ENCODE peak calls at places on chromosome X, in eight cellular contexts. One of them, this sample, is unnamed.

GRCh38 chrX:16077811-16078210 is 45.6 kb upstream of the GRPR start:
- DNase-seq in NCI-H2029 treated with DMSO at 0.1 percent for 48 hours: no peak
- DNase-seq in cardiac muscle cell: no peak
- DNase-seq in kidney epithelial cell: no peak
- DNase-seq in NCI-H1092 treated with DMSO at 0.1 percent for 48 hours: no peak
- DNase-seq in prostate gland: no peak
- DNase-seq in activated CD8-positive, alpha-beta memory T cell treated with anti-CD3 and anti-CD28 coated beads for 1 hour: no peak
- DNase-seq in ovary: no peak
- DNase-seq in this sample: no peak

GRCh38 chrX:45860450-45860849 is 659.8 kb upstream of the DIPK2B start:
- DNase-seq in NCI-H2029 treated with DMSO at 0.1 percent for 48 hours: no peak
- DNase-seq in cardiac muscle cell: no peak
- DNase-seq in kidney epithelial cell: no peak
- DNase-seq in NCI-H1092 treated with DMSO at 0.1 percent for 48 hours: no peak
- DNase-seq in prostate gland: no peak
- DNase-seq in activated CD8-positive, alpha-beta memory T cell treated with anti-CD3 and anti-CD28 coated beads for 1 hour: no peak
- DNase-seq in ovary: no peak
- DNase-seq in this sample: no peak

GRCh38 chrX:9862525-9862924 is 76.3 kb downstream of the SHROOM2 start:
- DNase-seq in NCI-H2029 treated with DMSO at 0.1 percent for 48 hours: no peak
- DNase-seq in cardiac muscle cell: no peak
- DNase-seq in kidney epithelial cell: no peak
- DNase-seq in NCI-H1092 treated with DMSO at 0.1 percent for 48 hours: no peak
- DNase-seq in prostate gland: no peak
- DNase-seq in activated CD8-positive, alpha-beta memory T cell treated with anti-CD3 and anti-CD28 coated beads for 1 hour: no peak
- DNase-seq in ovary: no peak
- DNase-seq in this sample: no peak

GRCh38 chrX:3052864-3053263 is 11.6 kb downstream of the ARSF start:
- DNase-seq in NCI-H2029 treated with DMSO at 0.1 percent for 48 hours: no peak
- DNase-seq in cardiac muscle cell: no peak
- DNase-seq in kidney epithelial cell: no peak
- DNase-seq in NCI-H1092 treated with DMSO at 0.1 percent for 48 hours: no peak
- DNase-seq in prostate gland: no peak
- DNase-seq in activated CD8-positive, alpha-beta memory T cell treated with anti-CD3 and anti-CD28 coated beads for 1 hour: no peak
- DNase-seq in ovary: no peak
- DNase-seq in this sample: no peak

GRCh38 chrX:75786290-75786689 is 1.2 kb upstream of the MAGEE2 start:
- DNase-seq in NCI-H2029 treated with DMSO at 0.1 percent for 48 hours: no peak
- DNase-seq in cardiac muscle cell: no peak
- DNase-seq in kidney epithelial cell: no peak
- DNase-seq in NCI-H1092 treated with DMSO at 0.1 percent for 48 hours: no peak
- DNase-seq in prostate gland: no peak
- DNase-seq in activated CD8-positive, alpha-beta memory T cell treated with anti-CD3 and anti-CD28 coated beads for 1 hour: no peak
- DNase-seq in ovary: no peak
- DNase-seq in this sample: no peak

GRCh38 chrX:136491832-136492231 is 4.1 kb downstream of the BRS3 start:
- DNase-seq in NCI-H2029 treated with DMSO at 0.1 percent for 48 hours: no peak
- DNase-seq in cardiac muscle cell: no peak
- DNase-seq in kidney epithelial cell: no peak
- DNase-seq in NCI-H1092 treated with DMSO at 0.1 percent for 48 hours: no peak
- DNase-seq in prostate gland: no peak
- DNase-seq in activated CD8-positive, alpha-beta memory T cell treated with anti-CD3 and anti-CD28 coated beads for 1 hour: no peak
- DNase-seq in ovary: no peak
- DNase-seq in this sample: no peak

GRCh38 chrX:30593435-30594200 is 16.1 kb upstream of the TASL start:
- DNase-seq in NCI-H2029 treated with DMSO at 0.1 percent for 48 hours: no peak
- DNase-seq in cardiac muscle cell: no peak
- DNase-seq in kidney epithelial cell: no peak
- DNase-seq in NCI-H1092 treated with DMSO at 0.1 percent for 48 hours: no peak
- DNase-seq in prostate gland: no peak
- DNase-seq in activated CD8-positive, alpha-beta memory T cell treated with anti-CD3 and anti-CD28 coated beads for 1 hour: no peak
- DNase-seq in ovary: no peak
- DNase-seq in this sample: no peak

GRCh38 chrX:32873786-32874185 is 337.6 kb downstream of the DMD start:
- DNase-seq in NCI-H2029 treated with DMSO at 0.1 percent for 48 hours: no peak
- DNase-seq in cardiac muscle cell: no peak
- DNase-seq in kidney epithelial cell: no peak
- DNase-seq in NCI-H1092 treated with DMSO at 0.1 percent for 48 hours: no peak
- DNase-seq in prostate gland: no peak
- DNase-seq in activated CD8-positive, alpha-beta memory T cell treated with anti-CD3 and anti-CD28 coated beads for 1 hour: no peak
- DNase-seq in ovary: no peak
- DNase-seq in this sample: no peak

GRCh38 chrX:118519411-118520205 is 24.0 kb downstream of the DOCK11 start:
- DNase-seq in NCI-H2029 treated with DMSO at 0.1 percent for 48 hours: no peak
- DNase-seq in cardiac muscle cell: peak
- DNase-seq in kidney epithelial cell: no peak
- DNase-seq in NCI-H1092 treated with DMSO at 0.1 percent for 48 hours: no peak
- DNase-seq in prostate gland: no peak
- DNase-seq in activated CD8-positive, alpha-beta memory T cell treated with anti-CD3 and anti-CD28 coated beads for 1 hour: no peak
- DNase-seq in ovary: no peak
- DNase-seq in this sample: no peak

GRCh38 chrX:48531359-48531954 is 8.1 kb upstream of the TBC1D25 start:
- DNase-seq in NCI-H2029 treated with DMSO at 0.1 percent for 48 hours: no peak
- DNase-seq in cardiac muscle cell: peak
- DNase-seq in kidney epithelial cell: peak
- DNase-seq in NCI-H1092 treated with DMSO at 0.1 percent for 48 hours: no peak
- DNase-seq in prostate gland: no peak
- DNase-seq in activated CD8-positive, alpha-beta memory T cell treated with anti-CD3 and anti-CD28 coated beads for 1 hour: no peak
- DNase-seq in ovary: no peak
- DNase-seq in this sample: no peak

GRCh38 chrX:21996872-21997271 is 35.3 kb upstream of the PHEX start:
- DNase-seq in NCI-H2029 treated with DMSO at 0.1 percent for 48 hours: no peak
- DNase-seq in cardiac muscle cell: peak
- DNase-seq in kidney epithelial cell: no peak
- DNase-seq in NCI-H1092 treated with DMSO at 0.1 percent for 48 hours: no peak
- DNase-seq in prostate gland: no peak
- DNase-seq in activated CD8-positive, alpha-beta memory T cell treated with anti-CD3 and anti-CD28 coated beads for 1 hour: no peak
- DNase-seq in ovary: no peak
- DNase-seq in this sample: no peak

GRCh38 chrX:56764153-56764974 is 35.3 kb downstream of the NBDY start:
- DNase-seq in NCI-H2029 treated with DMSO at 0.1 percent for 48 hours: no peak
- DNase-seq in cardiac muscle cell: peak
- DNase-seq in kidney epithelial cell: no peak
- DNase-seq in NCI-H1092 treated with DMSO at 0.1 percent for 48 hours: no peak
- DNase-seq in prostate gland: peak
- DNase-seq in activated CD8-positive, alpha-beta memory T cell treated with anti-CD3 and anti-CD28 coated beads for 1 hour: peak
- DNase-seq in ovary: peak
- DNase-seq in this sample: no peak

GRCh38 chrX:72100824-72101351 is 30.8 kb downstream of the RTL5 start:
- DNase-seq in NCI-H2029 treated with DMSO at 0.1 percent for 48 hours: no peak
- DNase-seq in cardiac muscle cell: no peak
- DNase-seq in kidney epithelial cell: no peak
- DNase-seq in NCI-H1092 treated with DMSO at 0.1 percent for 48 hours: no peak
- DNase-seq in prostate gland: no peak
- DNase-seq in activated CD8-positive, alpha-beta memory T cell treated with anti-CD3 and anti-CD28 coated beads for 1 hour: peak
- DNase-seq in ovary: no peak
- DNase-seq in this sample: no peak

GRCh38 chrX:31057691-31058090 is 14.2 kb downstream of the FTHL17 start:
- DNase-seq in NCI-H2029 treated with DMSO at 0.1 percent for 48 hours: no peak
- DNase-seq in cardiac muscle cell: no peak
- DNase-seq in kidney epithelial cell: no peak
- DNase-seq in NCI-H1092 treated with DMSO at 0.1 percent for 48 hours: no peak
- DNase-seq in prostate gland: no peak
- DNase-seq in activated CD8-positive, alpha-beta memory T cell treated with anti-CD3 and anti-CD28 coated beads for 1 hour: no peak
- DNase-seq in ovary: no peak
- DNase-seq in this sample: no peak

GRCh38 chrX:152958524-152959465 is 35.1 kb downstream of the PNMA5 start:
- DNase-seq in NCI-H2029 treated with DMSO at 0.1 percent for 48 hours: peak
- DNase-seq in cardiac muscle cell: peak
- DNase-seq in kidney epithelial cell: peak
- DNase-seq in NCI-H1092 treated with DMSO at 0.1 percent for 48 hours: peak
- DNase-seq in prostate gland: peak
- DNase-seq in activated CD8-positive, alpha-beta memory T cell treated with anti-CD3 and anti-CD28 coated beads for 1 hour: peak
- DNase-seq in ovary: peak
- DNase-seq in this sample: peak

GRCh38 chrX:64204252-64204651 is 1.3 kb downstream of the AMER1 start:
- DNase-seq in NCI-H2029 treated with DMSO at 0.1 percent for 48 hours: no peak
- DNase-seq in cardiac muscle cell: peak
- DNase-seq in kidney epithelial cell: no peak
- DNase-seq in NCI-H1092 treated with DMSO at 0.1 percent for 48 hours: no peak
- DNase-seq in prostate gland: peak
- DNase-seq in activated CD8-positive, alpha-beta memory T cell treated with anti-CD3 and anti-CD28 coated beads for 1 hour: no peak
- DNase-seq in ovary: peak
- DNase-seq in this sample: no peak

GRCh38 chrX:103197721-103198306 is 17.1 kb upstream of the BEX4 start:
- DNase-seq in NCI-H2029 treated with DMSO at 0.1 percent for 48 hours: no peak
- DNase-seq in cardiac muscle cell: peak
- DNase-seq in kidney epithelial cell: no peak
- DNase-seq in NCI-H1092 treated with DMSO at 0.1 percent for 48 hours: no peak
- DNase-seq in prostate gland: no peak
- DNase-seq in activated CD8-positive, alpha-beta memory T cell treated with anti-CD3 and anti-CD28 coated beads for 1 hour: no peak
- DNase-seq in ovary: no peak
- DNase-seq in this sample: no peak

GRCh38 chrX:41381685-41382084 is 47.7 kb downstream of the DDX3X start:
- DNase-seq in NCI-H2029 treated with DMSO at 0.1 percent for 48 hours: no peak
- DNase-seq in cardiac muscle cell: peak
- DNase-seq in kidney epithelial cell: peak
- DNase-seq in NCI-H1092 treated with DMSO at 0.1 percent for 48 hours: no peak
- DNase-seq in prostate gland: no peak
- DNase-seq in activated CD8-positive, alpha-beta memory T cell treated with anti-CD3 and anti-CD28 coated beads for 1 hour: no peak
- DNase-seq in ovary: no peak
- DNase-seq in this sample: no peak

GRCh38 chrX:34559325-34559724 is 97.8 kb downstream of the TMEM47 start:
- DNase-seq in NCI-H2029 treated with DMSO at 0.1 percent for 48 hours: no peak
- DNase-seq in cardiac muscle cell: peak
- DNase-seq in kidney epithelial cell: no peak
- DNase-seq in NCI-H1092 treated with DMSO at 0.1 percent for 48 hours: no peak
- DNase-seq in prostate gland: no peak
- DNase-seq in activated CD8-positive, alpha-beta memory T cell treated with anti-CD3 and anti-CD28 coated beads for 1 hour: no peak
- DNase-seq in ovary: no peak
- DNase-seq in this sample: no peak

GRCh38 chrX:134711135-134711941 is 53.1 kb upstream of the PLAC1 start:
- DNase-seq in NCI-H2029 treated with DMSO at 0.1 percent for 48 hours: no peak
- DNase-seq in cardiac muscle cell: no peak
- DNase-seq in kidney epithelial cell: no peak
- DNase-seq in NCI-H1092 treated with DMSO at 0.1 percent for 48 hours: no peak
- DNase-seq in prostate gland: no peak
- DNase-seq in activated CD8-positive, alpha-beta memory T cell treated with anti-CD3 and anti-CD28 coated beads for 1 hour: no peak
- DNase-seq in ovary: no peak
- DNase-seq in this sample: no peak

GRCh38 chrX:88202149-88202548 is 544.9 kb upstream of the CPXCR1 start:
- DNase-seq in NCI-H2029 treated with DMSO at 0.1 percent for 48 hours: no peak
- DNase-seq in cardiac muscle cell: no peak
- DNase-seq in kidney epithelial cell: no peak
- DNase-seq in NCI-H1092 treated with DMSO at 0.1 percent for 48 hours: no peak
- DNase-seq in prostate gland: no peak
- DNase-seq in activated CD8-positive, alpha-beta memory T cell treated with anti-CD3 and anti-CD28 coated beads for 1 hour: no peak
- DNase-seq in ovary: no peak
- DNase-seq in this sample: no peak

GRCh38 chrX:44897539-44897938 is 24.6 kb downstream of the KDM6A start:
- DNase-seq in NCI-H2029 treated with DMSO at 0.1 percent for 48 hours: no peak
- DNase-seq in cardiac muscle cell: no peak
- DNase-seq in kidney epithelial cell: no peak
- DNase-seq in NCI-H1092 treated with DMSO at 0.1 percent for 48 hours: no peak
- DNase-seq in prostate gland: no peak
- DNase-seq in activated CD8-positive, alpha-beta memory T cell treated with anti-CD3 and anti-CD28 coated beads for 1 hour: no peak
- DNase-seq in ovary: no peak
- DNase-seq in this sample: no peak

GRCh38 chrX:118603981-118604380 is 108.4 kb downstream of the DOCK11 start:
- DNase-seq in NCI-H2029 treated with DMSO at 0.1 percent for 48 hours: peak
- DNase-seq in cardiac muscle cell: peak
- DNase-seq in kidney epithelial cell: no peak
- DNase-seq in NCI-H1092 treated with DMSO at 0.1 percent for 48 hours: peak
- DNase-seq in prostate gland: peak
- DNase-seq in activated CD8-positive, alpha-beta memory T cell treated with anti-CD3 and anti-CD28 coated beads for 1 hour: no peak
- DNase-seq in ovary: peak
- DNase-seq in this sample: no peak

GRCh38 chrX:66015152-66015827 is 24.6 kb downstream of the VSIG4 start:
- DNase-seq in NCI-H2029 treated with DMSO at 0.1 percent for 48 hours: no peak
- DNase-seq in cardiac muscle cell: peak
- DNase-seq in kidney epithelial cell: no peak
- DNase-seq in NCI-H1092 treated with DMSO at 0.1 percent for 48 hours: no peak
- DNase-seq in prostate gland: no peak
- DNase-seq in activated CD8-positive, alpha-beta memory T cell treated with anti-CD3 and anti-CD28 coated beads for 1 hour: no peak
- DNase-seq in ovary: no peak
- DNase-seq in this sample: no peak

GRCh38 chrX:7925867-7926472 is 1.2 kb downstream of the PNPLA4 start:
- DNase-seq in NCI-H2029 treated with DMSO at 0.1 percent for 48 hours: no peak
- DNase-seq in cardiac muscle cell: peak
- DNase-seq in kidney epithelial cell: peak
- DNase-seq in NCI-H1092 treated with DMSO at 0.1 percent for 48 hours: peak
- DNase-seq in prostate gland: peak
- DNase-seq in activated CD8-positive, alpha-beta memory T cell treated with anti-CD3 and anti-CD28 coated beads for 1 hour: peak
- DNase-seq in ovary: peak
- DNase-seq in this sample: peak

GRCh38 chrX:115356369-115356768 is 66.9 kb downstream of the LUZP4 start:
- DNase-seq in NCI-H2029 treated with DMSO at 0.1 percent for 48 hours: no peak
- DNase-seq in cardiac muscle cell: no peak
- DNase-seq in kidney epithelial cell: no peak
- DNase-seq in NCI-H1092 treated with DMSO at 0.1 percent for 48 hours: no peak
- DNase-seq in prostate gland: no peak
- DNase-seq in activated CD8-positive, alpha-beta memory T cell treated with anti-CD3 and anti-CD28 coated beads for 1 hour: no peak
- DNase-seq in ovary: no peak
- DNase-seq in this sample: no peak

GRCh38 chrX:153643431-153644351 is 3.3 kb upstream of the DUSP9 start:
- DNase-seq in NCI-H2029 treated with DMSO at 0.1 percent for 48 hours: no peak
- DNase-seq in cardiac muscle cell: no peak
- DNase-seq in kidney epithelial cell: no peak
- DNase-seq in NCI-H1092 treated with DMSO at 0.1 percent for 48 hours: no peak
- DNase-seq in prostate gland: no peak
- DNase-seq in activated CD8-positive, alpha-beta memory T cell treated with anti-CD3 and anti-CD28 coated beads for 1 hour: no peak
- DNase-seq in ovary: no peak
- DNase-seq in this sample: no peak

GRCh38 chrX:103356897-103357296 is 591 bp downstream of the TCEAL9 start:
- DNase-seq in NCI-H2029 treated with DMSO at 0.1 percent for 48 hours: no peak
- DNase-seq in cardiac muscle cell: peak
- DNase-seq in kidney epithelial cell: no peak
- DNase-seq in NCI-H1092 treated with DMSO at 0.1 percent for 48 hours: no peak
- DNase-seq in prostate gland: peak
- DNase-seq in activated CD8-positive, alpha-beta memory T cell treated with anti-CD3 and anti-CD28 coated beads for 1 hour: no peak
- DNase-seq in ovary: peak
- DNase-seq in this sample: no peak

GRCh38 chrX:150607200-150607599 is 38.8 kb downstream of the MTM1 start:
- DNase-seq in NCI-H2029 treated with DMSO at 0.1 percent for 48 hours: no peak
- DNase-seq in cardiac muscle cell: no peak
- DNase-seq in kidney epithelial cell: no peak
- DNase-seq in NCI-H1092 treated with DMSO at 0.1 percent for 48 hours: no peak
- DNase-seq in prostate gland: no peak
- DNase-seq in activated CD8-positive, alpha-beta memory T cell treated with anti-CD3 and anti-CD28 coated beads for 1 hour: no peak
- DNase-seq in ovary: no peak
- DNase-seq in this sample: no peak

GRCh38 chrX:67100031-67100884 is 443.6 kb upstream of the AR start:
- DNase-seq in NCI-H2029 treated with DMSO at 0.1 percent for 48 hours: no peak
- DNase-seq in cardiac muscle cell: no peak
- DNase-seq in kidney epithelial cell: no peak
- DNase-seq in NCI-H1092 treated with DMSO at 0.1 percent for 48 hours: no peak
- DNase-seq in prostate gland: no peak
- DNase-seq in activated CD8-positive, alpha-beta memory T cell treated with anti-CD3 and anti-CD28 coated beads for 1 hour: no peak
- DNase-seq in ovary: no peak
- DNase-seq in this sample: no peak

GRCh38 chrX:63743596-63743995 is 41.4 kb downstream of the ARHGEF9 start:
- DNase-seq in NCI-H2029 treated with DMSO at 0.1 percent for 48 hours: no peak
- DNase-seq in cardiac muscle cell: no peak
- DNase-seq in kidney epithelial cell: no peak
- DNase-seq in NCI-H1092 treated with DMSO at 0.1 percent for 48 hours: no peak
- DNase-seq in prostate gland: no peak
- DNase-seq in activated CD8-positive, alpha-beta memory T cell treated with anti-CD3 and anti-CD28 coated beads for 1 hour: no peak
- DNase-seq in ovary: no peak
- DNase-seq in this sample: no peak

GRCh38 chrX:38462257-38462656 is 99.1 kb upstream of the TSPAN7 start:
- DNase-seq in NCI-H2029 treated with DMSO at 0.1 percent for 48 hours: no peak
- DNase-seq in cardiac muscle cell: no peak
- DNase-seq in kidney epithelial cell: no peak
- DNase-seq in NCI-H1092 treated with DMSO at 0.1 percent for 48 hours: no peak
- DNase-seq in prostate gland: no peak
- DNase-seq in activated CD8-positive, alpha-beta memory T cell treated with anti-CD3 and anti-CD28 coated beads for 1 hour: no peak
- DNase-seq in ovary: no peak
- DNase-seq in this sample: no peak

GRCh38 chrX:69538321-69538876 is 34.3 kb downstream of the NALF2 start:
- DNase-seq in NCI-H2029 treated with DMSO at 0.1 percent for 48 hours: peak
- DNase-seq in cardiac muscle cell: peak
- DNase-seq in kidney epithelial cell: no peak
- DNase-seq in NCI-H1092 treated with DMSO at 0.1 percent for 48 hours: no peak
- DNase-seq in prostate gland: peak
- DNase-seq in activated CD8-positive, alpha-beta memory T cell treated with anti-CD3 and anti-CD28 coated beads for 1 hour: peak
- DNase-seq in ovary: peak
- DNase-seq in this sample: no peak

This sample was measured in DMS79.